ENCODE peak calls at places on chromosome 17, in nine cellular contexts. One of them, this sample, is unnamed.

GRCh38 chr17:1322014-1322428 is 42.6 kb downstream of the TRARG1 start:
- DNase-seq in BJ: no peak
- DNase-seq in cardiac fibroblast: no peak
- DNase-seq in mucosa of descending colon: no peak
- DNase-seq in left ventricle myocardium inferior: no peak
- DNase-seq in dorsolateral prefrontal cortex: no peak
- DNase-seq in AG04449: no peak
- DNase-seq in body of pancreas: no peak
- DNase-seq in lower lobe of right lung: no peak
- DNase-seq in this sample: no peak

GRCh38 chr17:297758-298157 is 54.8 kb downstream of the RPH3AL start:
- DNase-seq in BJ: no peak
- DNase-seq in cardiac fibroblast: no peak
- DNase-seq in mucosa of descending colon: no peak
- DNase-seq in left ventricle myocardium inferior: no peak
- DNase-seq in dorsolateral prefrontal cortex: peak
- DNase-seq in AG04449: no peak
- DNase-seq in body of pancreas: no peak
- DNase-seq in lower lobe of right lung: peak
- DNase-seq in this sample: no peak

GRCh38 chr17:17540278-17540906 is 44.2 kb upstream of the RASD1 start:
- DNase-seq in BJ: no peak
- DNase-seq in cardiac fibroblast: no peak
- DNase-seq in mucosa of descending colon: no peak
- DNase-seq in left ventricle myocardium inferior: no peak
- DNase-seq in dorsolateral prefrontal cortex: no peak
- DNase-seq in AG04449: no peak
- DNase-seq in body of pancreas: no peak
- DNase-seq in lower lobe of right lung: no peak
- DNase-seq in this sample: no peak

GRCh38 chr17:14432058-14432457 is 131.2 kb downstream of the HS3ST3B1 start:
- DNase-seq in BJ: no peak
- DNase-seq in cardiac fibroblast: no peak
- DNase-seq in mucosa of descending colon: no peak
- DNase-seq in left ventricle myocardium inferior: no peak
- DNase-seq in dorsolateral prefrontal cortex: no peak
- DNase-seq in AG04449: no peak
- DNase-seq in body of pancreas: no peak
- DNase-seq in lower lobe of right lung: no peak
- DNase-seq in this sample: no peak

GRCh38 chr17:59160203-59161025 is 4.9 kb downstream of the PRR11 start:
- DNase-seq in BJ: no peak
- DNase-seq in cardiac fibroblast: peak
- DNase-seq in mucosa of descending colon: no peak
- DNase-seq in left ventricle myocardium inferior: no peak
- DNase-seq in dorsolateral prefrontal cortex: no peak
- DNase-seq in AG04449: no peak
- DNase-seq in body of pancreas: no peak
- DNase-seq in lower lobe of right lung: no peak
- DNase-seq in this sample: no peak

GRCh38 chr17:7703584-7704574 is 1.1 kb upstream of the EFNB3 start:
- DNase-seq in BJ: no peak
- DNase-seq in cardiac fibroblast: peak
- DNase-seq in mucosa of descending colon: no peak
- DNase-seq in left ventricle myocardium inferior: no peak
- DNase-seq in dorsolateral prefrontal cortex: peak
- DNase-seq in AG04449: no peak
- DNase-seq in body of pancreas: peak
- DNase-seq in lower lobe of right lung: peak
- DNase-seq in this sample: no peak

GRCh38 chr17:17685775-17686291 is 4.6 kb downstream of the RAI1 start:
- DNase-seq in BJ: no peak
- DNase-seq in cardiac fibroblast: peak
- DNase-seq in mucosa of descending colon: peak
- DNase-seq in left ventricle myocardium inferior: no peak
- DNase-seq in dorsolateral prefrontal cortex: no peak
- DNase-seq in AG04449: no peak
- DNase-seq in body of pancreas: peak
- DNase-seq in lower lobe of right lung: peak
- DNase-seq in this sample: peak

GRCh38 chr17:50043290-50044148 is 12.4 kb upstream of the ITGA3 start:
- DNase-seq in BJ: no peak
- DNase-seq in cardiac fibroblast: peak
- DNase-seq in mucosa of descending colon: no peak
- DNase-seq in left ventricle myocardium inferior: peak
- DNase-seq in dorsolateral prefrontal cortex: peak
- DNase-seq in AG04449: no peak
- DNase-seq in body of pancreas: peak
- DNase-seq in lower lobe of right lung: no peak
- DNase-seq in this sample: no peak

GRCh38 chr17:37231882-37232281 is 143.9 kb upstream of the C17orf78 start:
- DNase-seq in BJ: no peak
- DNase-seq in cardiac fibroblast: no peak
- DNase-seq in mucosa of descending colon: no peak
- DNase-seq in left ventricle myocardium inferior: no peak
- DNase-seq in dorsolateral prefrontal cortex: no peak
- DNase-seq in AG04449: no peak
- DNase-seq in body of pancreas: no peak
- DNase-seq in lower lobe of right lung: no peak
- DNase-seq in this sample: no peak

GRCh38 chr17:64183815-64184397 is 54.0 kb upstream of the ERN1 start:
- DNase-seq in BJ: peak
- DNase-seq in cardiac fibroblast: peak
- DNase-seq in mucosa of descending colon: no peak
- DNase-seq in left ventricle myocardium inferior: no peak
- DNase-seq in dorsolateral prefrontal cortex: no peak
- DNase-seq in AG04449: no peak
- DNase-seq in body of pancreas: no peak
- DNase-seq in lower lobe of right lung: no peak
- DNase-seq in this sample: no peak

GRCh38 chr17:43832976-43833829 is at the start of gene MPP3:
- DNase-seq in BJ: no peak
- DNase-seq in cardiac fibroblast: peak
- DNase-seq in mucosa of descending colon: peak
- DNase-seq in left ventricle myocardium inferior: peak
- DNase-seq in dorsolateral prefrontal cortex: peak
- DNase-seq in AG04449: no peak
- DNase-seq in body of pancreas: peak
- DNase-seq in lower lobe of right lung: peak
- DNase-seq in this sample: no peak

GRCh38 chr17:36934759-36935630 is 2.3 kb upstream of the LHX1 start:
- DNase-seq in BJ: no peak
- DNase-seq in cardiac fibroblast: no peak
- DNase-seq in mucosa of descending colon: peak
- DNase-seq in left ventricle myocardium inferior: no peak
- DNase-seq in dorsolateral prefrontal cortex: no peak
- DNase-seq in AG04449: no peak
- DNase-seq in body of pancreas: no peak
- DNase-seq in lower lobe of right lung: no peak
- DNase-seq in this sample: no peak

GRCh38 chr17:63963123-63963522 is 9.6 kb downstream of the SCN4A start:
- DNase-seq in BJ: no peak
- DNase-seq in cardiac fibroblast: no peak
- DNase-seq in mucosa of descending colon: no peak
- DNase-seq in left ventricle myocardium inferior: peak
- DNase-seq in dorsolateral prefrontal cortex: no peak
- DNase-seq in AG04449: no peak
- DNase-seq in body of pancreas: no peak
- DNase-seq in lower lobe of right lung: no peak
- DNase-seq in this sample: no peak

GRCh38 chr17:66714046-66715023 is 120.6 kb upstream of the CACNG5 start:
- DNase-seq in BJ: no peak
- DNase-seq in cardiac fibroblast: no peak
- DNase-seq in mucosa of descending colon: no peak
- DNase-seq in left ventricle myocardium inferior: no peak
- DNase-seq in dorsolateral prefrontal cortex: no peak
- DNase-seq in AG04449: no peak
- DNase-seq in body of pancreas: no peak
- DNase-seq in lower lobe of right lung: no peak
- DNase-seq in this sample: no peak

GRCh38 chr17:81640011-81640410 is 3.0 kb downstream of the TSPAN10 start:
- DNase-seq in BJ: no peak
- DNase-seq in cardiac fibroblast: no peak
- DNase-seq in mucosa of descending colon: no peak
- DNase-seq in left ventricle myocardium inferior: no peak
- DNase-seq in dorsolateral prefrontal cortex: no peak
- DNase-seq in AG04449: no peak
- DNase-seq in body of pancreas: no peak
- DNase-seq in lower lobe of right lung: no peak
- DNase-seq in this sample: no peak

GRCh38 chr17:61490540-61490975 is 38.3 kb downstream of the TBX4 start:
- DNase-seq in BJ: peak
- DNase-seq in cardiac fibroblast: peak
- DNase-seq in mucosa of descending colon: no peak
- DNase-seq in left ventricle myocardium inferior: no peak
- DNase-seq in dorsolateral prefrontal cortex: no peak
- DNase-seq in AG04449: peak
- DNase-seq in body of pancreas: no peak
- DNase-seq in lower lobe of right lung: no peak
- DNase-seq in this sample: peak

GRCh38 chr17:27657620-27658019 is 26.6 kb downstream of the LGALS9 start:
- DNase-seq in BJ: no peak
- DNase-seq in cardiac fibroblast: peak
- DNase-seq in mucosa of descending colon: peak
- DNase-seq in left ventricle myocardium inferior: no peak
- DNase-seq in dorsolateral prefrontal cortex: no peak
- DNase-seq in AG04449: no peak
- DNase-seq in body of pancreas: no peak
- DNase-seq in lower lobe of right lung: no peak
- DNase-seq in this sample: no peak

GRCh38 chr17:82047914-82048570 is 3.6 kb downstream of the RFNG start:
- DNase-seq in BJ: no peak
- DNase-seq in cardiac fibroblast: no peak
- DNase-seq in mucosa of descending colon: no peak
- DNase-seq in left ventricle myocardium inferior: no peak
- DNase-seq in dorsolateral prefrontal cortex: no peak
- DNase-seq in AG04449: no peak
- DNase-seq in body of pancreas: no peak
- DNase-seq in lower lobe of right lung: no peak
- DNase-seq in this sample: no peak

GRCh38 chr17:14302421-14303099 is 1.7 kb downstream of the HS3ST3B1 start:
- DNase-seq in BJ: no peak
- DNase-seq in cardiac fibroblast: peak
- DNase-seq in mucosa of descending colon: peak
- DNase-seq in left ventricle myocardium inferior: peak
- DNase-seq in dorsolateral prefrontal cortex: peak
- DNase-seq in AG04449: no peak
- DNase-seq in body of pancreas: peak
- DNase-seq in lower lobe of right lung: peak
- DNase-seq in this sample: peak

GRCh38 chr17:62628845-62629555 is 1.5 kb downstream of the MRC2 start:
- DNase-seq in BJ: no peak
- DNase-seq in cardiac fibroblast: peak
- DNase-seq in mucosa of descending colon: no peak
- DNase-seq in left ventricle myocardium inferior: no peak
- DNase-seq in dorsolateral prefrontal cortex: no peak
- DNase-seq in AG04449: no peak
- DNase-seq in body of pancreas: no peak
- DNase-seq in lower lobe of right lung: no peak
- DNase-seq in this sample: no peak

GRCh38 chr17:16954541-16954940 is 17.4 kb downstream of the TNFRSF13B start:
- DNase-seq in BJ: no peak
- DNase-seq in cardiac fibroblast: no peak
- DNase-seq in mucosa of descending colon: no peak
- DNase-seq in left ventricle myocardium inferior: no peak
- DNase-seq in dorsolateral prefrontal cortex: no peak
- DNase-seq in AG04449: no peak
- DNase-seq in body of pancreas: no peak
- DNase-seq in lower lobe of right lung: no peak
- DNase-seq in this sample: no peak

GRCh38 chr17:1882836-1883235 is 53.0 kb downstream of the RPA1 start:
- DNase-seq in BJ: no peak
- DNase-seq in cardiac fibroblast: peak
- DNase-seq in mucosa of descending colon: no peak
- DNase-seq in left ventricle myocardium inferior: no peak
- DNase-seq in dorsolateral prefrontal cortex: no peak
- DNase-seq in AG04449: no peak
- DNase-seq in body of pancreas: peak
- DNase-seq in lower lobe of right lung: no peak
- DNase-seq in this sample: no peak

GRCh38 chr17:55845385-55845784 is 94.5 kb downstream of the PCTP start:
- DNase-seq in BJ: no peak
- DNase-seq in cardiac fibroblast: peak
- DNase-seq in mucosa of descending colon: peak
- DNase-seq in left ventricle myocardium inferior: peak
- DNase-seq in dorsolateral prefrontal cortex: peak
- DNase-seq in AG04449: no peak
- DNase-seq in body of pancreas: peak
- DNase-seq in lower lobe of right lung: peak
- DNase-seq in this sample: no peak
- TF ChIP-seq CTCF in BJ: peak
- TF ChIP-seq CTCF in cardiac fibroblast: peak
- TF ChIP-seq CTCF in mucosa of descending colon: no peak
- TF ChIP-seq CTCF in left ventricle myocardium inferior: peak
- TF ChIP-seq CTCF in dorsolateral prefrontal cortex: peak
- TF ChIP-seq CTCF in AG04449: peak
- TF ChIP-seq CTCF in body of pancreas: no peak
- TF ChIP-seq CTCF in lower lobe of right lung: peak
- TF ChIP-seq CTCF in this sample: peak

DNA sequence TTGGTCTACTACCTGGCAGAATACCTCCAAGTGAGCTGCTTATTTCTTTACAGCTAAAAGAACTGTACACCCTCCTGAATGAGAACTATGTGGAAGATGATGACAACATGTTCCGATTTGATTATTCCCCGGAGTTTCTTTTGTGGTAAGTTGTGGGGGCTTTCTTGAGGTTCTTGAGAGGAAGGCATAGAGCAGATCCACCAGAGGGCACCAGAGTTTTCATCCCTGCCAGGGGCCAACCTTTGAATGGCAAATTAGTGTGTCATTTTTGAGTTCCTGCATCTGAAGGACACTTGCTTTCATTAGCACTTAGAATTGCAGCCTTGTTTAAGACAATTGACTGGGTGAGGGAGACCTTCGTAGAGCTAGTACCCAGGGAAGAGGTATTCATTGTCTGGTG is 35.0 kb downstream of the NMT1 start:
- DNase-seq in BJ: no peak
- DNase-seq in cardiac fibroblast: peak
- DNase-seq in mucosa of descending colon: no peak
- DNase-seq in left ventricle myocardium inferior: no peak
- DNase-seq in dorsolateral prefrontal cortex: no peak
- DNase-seq in AG04449: no peak
- DNase-seq in body of pancreas: no peak
- DNase-seq in lower lobe of right lung: no peak
- DNase-seq in this sample: no peak
- TF ChIP-seq CTCF in BJ: peak
- TF ChIP-seq CTCF in cardiac fibroblast: peak
- TF ChIP-seq CTCF in mucosa of descending colon: peak
- TF ChIP-seq CTCF in left ventricle myocardium inferior: peak
- TF ChIP-seq CTCF in dorsolateral prefrontal cortex: peak
- TF ChIP-seq CTCF in AG04449: peak
- TF ChIP-seq CTCF in body of pancreas: peak
- TF ChIP-seq CTCF in lower lobe of right lung: peak
- TF ChIP-seq CTCF in this sample: peak

GRCh38 chr17:79702071-79702470 is 28.7 kb upstream of the ENPP7 start:
- DNase-seq in BJ: no peak
- DNase-seq in cardiac fibroblast: no peak
- DNase-seq in mucosa of descending colon: no peak
- DNase-seq in left ventricle myocardium inferior: no peak
- DNase-seq in dorsolateral prefrontal cortex: no peak
- DNase-seq in AG04449: no peak
- DNase-seq in body of pancreas: no peak
- DNase-seq in lower lobe of right lung: no peak
- DNase-seq in this sample: no peak
- TF ChIP-seq CTCF in BJ: no peak
- TF ChIP-seq CTCF in cardiac fibroblast: no peak
- TF ChIP-seq CTCF in mucosa of descending colon: no peak
- TF ChIP-seq CTCF in left ventricle myocardium inferior: no peak
- TF ChIP-seq CTCF in dorsolateral prefrontal cortex: no peak
- TF ChIP-seq CTCF in AG04449: no peak
- TF ChIP-seq CTCF in body of pancreas: no peak
- TF ChIP-seq CTCF in lower lobe of right lung: no peak
- TF ChIP-seq CTCF in this sample: no peak

GRCh38 chr17:4475463-4475862 is 23.2 kb upstream of the SPNS2 start:
- DNase-seq in BJ: no peak
- DNase-seq in cardiac fibroblast: no peak
- DNase-seq in mucosa of descending colon: no peak
- DNase-seq in left ventricle myocardium inferior: no peak
- DNase-seq in dorsolateral prefrontal cortex: no peak
- DNase-seq in AG04449: no peak
- DNase-seq in body of pancreas: no peak
- DNase-seq in lower lobe of right lung: no peak
- DNase-seq in this sample: no peak
- TF ChIP-seq CTCF in BJ: no peak
- TF ChIP-seq CTCF in cardiac fibroblast: no peak
- TF ChIP-seq CTCF in mucosa of descending colon: no peak
- TF ChIP-seq CTCF in left ventricle myocardium inferior: no peak
- TF ChIP-seq CTCF in dorsolateral prefrontal cortex: no peak
- TF ChIP-seq CTCF in AG04449: no peak
- TF ChIP-seq CTCF in body of pancreas: no peak
- TF ChIP-seq CTCF in lower lobe of right lung: no peak
- TF ChIP-seq CTCF in this sample: no peak